ENCODE peak calls at places on chromosomes 7 and 10, in ten cellular contexts. J, C, O, X, F, B, G, I, Z and A are unnamed samples.

GRCh38 chr10:71713135-71714040 is 6.2 kb downstream of the C10orf105 start:
- DNase-seq in J (peak), C (no peak), O (peak), X (peak), F (no peak), B (peak), G (peak), I (peak), Z (peak), A (no peak)

GRCh38 chr10:12638103-12638502 is 288.8 kb downstream of the CAMK1D start:
- DNase-seq in J (no peak), C (peak), O (no peak), X (peak), F (peak), B (no peak), G (no peak), I (no peak), Z (no peak), A (peak)

GRCh38 chr10:97852277-97852676 is 2.6 kb downstream of the GOLGA7B start:
- DNase-seq in J (no peak), C (no peak), O (no peak), X (no peak), F (no peak), B (no peak), G (no peak), I (no peak), Z (no peak), A (no peak)

GRCh38 chr10:11913184-11913641 is 90.1 kb downstream of the PROSER2 start:
- DNase-seq in J (no peak), C (no peak), O (no peak), X (no peak), F (no peak), B (peak), G (no peak), I (no peak), Z (no peak), A (no peak)

GRCh38 chr10:4688620-4689019 is 137.4 kb upstream of the AKR1E2 start:
- DNase-seq in J (no peak), C (no peak), O (no peak), X (no peak), F (no peak), B (no peak), G (no peak), I (no peak), Z (no peak), A (no peak)

GRCh38 chr10:108545921-108546320 is 1377.4 kb downstream of the XPNPEP1 start:
- DNase-seq in J (no peak), C (no peak), O (no peak), X (no peak), F (no peak), B (no peak), G (no peak), I (no peak), Z (no peak), A (no peak)

GRCh38 chr10:5512881-5513698 is 11.7 kb upstream of the CALML3 start:
- DNase-seq in J (no peak), C (no peak), O (no peak), X (no peak), F (no peak), B (no peak), G (no peak), I (no peak), Z (peak), A (no peak)

GRCh38 chr10:33279791-33280190 is 54.7 kb downstream of the NRP1 start:
- DNase-seq in J (no peak), C (no peak), O (no peak), X (no peak), F (no peak), B (no peak), G (no peak), I (no peak), Z (no peak), A (no peak)

GRCh38 chr7:135782377-135782776 is 33.8 kb upstream of the FAM180A start:
- DNase-seq in J (no peak), C (no peak), O (no peak), X (no peak), F (no peak), B (no peak), G (no peak), I (no peak), Z (no peak), A (no peak)

GRCh38 chr7:122383934-122384333 is 79.4 kb upstream of the FEZF1 start:
- DNase-seq in J (no peak), C (no peak), O (no peak), X (no peak), F (no peak), B (no peak), G (no peak), I (no peak), Z (no peak), A (no peak)

GRCh38 chr7:114644455-114644854 is 229.8 kb downstream of the FOXP2 start:
- DNase-seq in J (no peak), C (no peak), O (no peak), X (no peak), F (no peak), B (no peak), G (no peak), I (no peak), Z (no peak), A (no peak)

GRCh38 chr10:126302831-126303230 is 85.4 kb downstream of the ADAM12 start:
- DNase-seq in J (no peak), C (no peak), O (no peak), X (no peak), F (peak), B (no peak), G (no peak), I (no peak), Z (no peak), A (no peak)

GRCh38 chr10:80382989-80383388 is 25.4 kb upstream of the PRXL2A start:
- DNase-seq in J (peak), C (peak), O (peak), X (peak), F (peak), B (no peak), G (no peak), I (no peak), Z (no peak), A (peak)

GRCh38 chr10:123606955-123607354 is 59.2 kb upstream of the GPR26 start:
- DNase-seq in J (no peak), C (no peak), O (no peak), X (no peak), F (no peak), B (no peak), G (no peak), I (no peak), Z (no peak), A (no peak)

GRCh38 chr10:89516149-89516832 is 19.1 kb downstream of the SLC16A12 start:
- DNase-seq in J (peak), C (no peak), O (peak), X (peak), F (peak), B (no peak), G (no peak), I (no peak), Z (peak), A (no peak)

GRCh38 chr7:104643587-104644217 is 315.3 kb downstream of the LHFPL3 start:
- DNase-seq in J (no peak), C (peak), O (no peak), X (no peak), F (peak), B (no peak), G (peak), I (no peak), Z (no peak), A (peak)

GRCh38 chr7:83532229-83532628 is 116.7 kb downstream of the SEMA3E start:
- DNase-seq in J (no peak), C (no peak), O (no peak), X (no peak), F (peak), B (no peak), G (no peak), I (no peak), Z (no peak), A (no peak)

GRCh38 chr10:131777162-131777561 is 123.6 kb upstream of the PPP2R2D start:
- DNase-seq in J (no peak), C (no peak), O (no peak), X (no peak), F (no peak), B (peak), G (no peak), I (no peak), Z (no peak), A (no peak)

GRCh38 chr7:150846291-150847115 is 5.8 kb upstream of the AOC1 start:
- DNase-seq in J (no peak), C (no peak), O (no peak), X (no peak), F (no peak), B (no peak), G (no peak), I (no peak), Z (peak), A (no peak)

GRCh38 chr7:21430575-21430954 is 2.7 kb downstream of the SP4 start:
- DNase-seq in J (no peak), C (no peak), O (no peak), X (no peak), F (no peak), B (no peak), G (no peak), I (no peak), Z (no peak), A (no peak)

GRCh38 chr7:41399171-41399570 is 303.7 kb downstream of the INHBA start:
- DNase-seq in J (no peak), C (no peak), O (no peak), X (no peak), F (no peak), B (no peak), G (no peak), I (no peak), Z (no peak), A (no peak)

GRCh38 chr7:41403291-41403690 is 299.6 kb downstream of the INHBA start:
- DNase-seq in J (no peak), C (no peak), O (no peak), X (no peak), F (no peak), B (no peak), G (no peak), I (no peak), Z (no peak), A (no peak)

GRCh38 chr7:41401833-41402232 is 301.1 kb downstream of the INHBA start:
- DNase-seq in J (no peak), C (no peak), O (no peak), X (no peak), F (no peak), B (no peak), G (no peak), I (no peak), Z (no peak), A (no peak)

GRCh38 chr7:41404375-41405074 is 298.4 kb downstream of the INHBA start:
- DNase-seq in J (no peak), C (no peak), O (no peak), X (no peak), F (no peak), B (no peak), G (no peak), I (no peak), Z (no peak), A (no peak)
- TF ChIP-seq EP300 in J (no peak), C (no peak), O (no peak), X (no peak), F (no peak), B (no peak), G (no peak), I (no peak), Z (no peak), A (no peak)

DNA sequence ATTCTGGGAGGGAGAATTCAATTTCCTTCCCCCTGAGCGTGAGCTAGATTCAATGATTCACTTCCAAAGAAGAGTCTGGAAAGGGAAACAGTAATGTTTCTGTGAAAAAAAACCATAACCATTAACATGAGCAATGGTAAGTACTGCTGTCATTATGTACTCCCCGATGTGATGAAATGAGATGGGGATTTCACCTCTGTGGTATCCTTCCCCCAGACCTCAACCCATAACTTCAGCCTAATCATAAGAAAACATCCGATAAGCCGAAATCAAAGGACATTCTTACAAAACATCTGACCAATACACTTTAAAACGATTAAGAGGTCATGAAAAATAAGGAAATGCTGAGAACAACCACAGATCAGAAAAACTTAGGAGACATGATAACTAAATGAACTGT is 27.2 kb downstream of the EZH2 start:
- DNase-seq in J (no peak), C (no peak), O (no peak), X (no peak), F (no peak), B (no peak), G (peak), I (no peak), Z (no peak), A (no peak)
- TF ChIP-seq EP300 in J (no peak), C (no peak), O (no peak), X (no peak), F (no peak), B (no peak), G (no peak), I (no peak), Z (no peak), A (no peak)

GRCh38 chr7:868189-868486 is 8.2 kb upstream of the GET4 start:
- DNase-seq in J (no peak), C (peak), O (no peak), X (no peak), F (no peak), B (no peak), G (no peak), I (no peak), Z (no peak), A (no peak)

GRCh38 chr7:869348-869747 is 7.0 kb upstream of the GET4 start:
- DNase-seq in J (no peak), C (no peak), O (no peak), X (no peak), F (no peak), B (no peak), G (no peak), I (no peak), Z (no peak), A (no peak)

GRCh38 chr7:865921-866320 is 10.4 kb upstream of the GET4 start:
- DNase-seq in J (no peak), C (no peak), O (no peak), X (no peak), F (no peak), B (no peak), G (no peak), I (no peak), Z (no peak), A (no peak)

GRCh38 chr7:867406-868188 is 8.8 kb upstream of the GET4 start:
- DNase-seq in J (peak), C (no peak), O (no peak), X (peak), F (peak), B (no peak), G (no peak), I (peak), Z (peak), A (no peak)

DNA sequence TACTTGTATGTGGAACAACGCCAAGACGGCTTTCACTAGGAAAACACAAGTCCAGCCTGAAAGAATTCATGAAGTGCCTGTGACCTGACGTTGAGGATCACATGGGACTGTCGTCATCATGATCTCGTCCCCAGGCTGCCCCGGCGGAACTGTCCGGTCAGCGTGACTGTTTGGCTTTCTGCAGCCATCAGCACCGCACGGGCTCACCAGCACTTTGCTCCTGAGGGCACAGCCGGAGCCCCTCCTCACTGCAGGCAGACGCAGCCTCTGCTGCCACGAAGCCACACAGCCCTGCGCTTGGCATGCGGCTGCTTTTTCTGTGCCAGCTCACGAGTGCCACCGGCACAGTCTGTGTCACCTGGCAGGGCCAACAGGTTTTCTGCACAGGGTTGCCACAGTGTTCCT is 9.4 kb upstream of the GET4 start:
- DNase-seq in J (peak), C (no peak), O (peak), X (peak), F (no peak), B (no peak), G (no peak), I (peak), Z (peak), A (no peak)
- TF ChIP-seq EP300 in J (peak), C (no peak), O (peak), X (no peak), F (no peak), B (peak), G (no peak), I (peak), Z (peak), A (no peak)

DNA sequence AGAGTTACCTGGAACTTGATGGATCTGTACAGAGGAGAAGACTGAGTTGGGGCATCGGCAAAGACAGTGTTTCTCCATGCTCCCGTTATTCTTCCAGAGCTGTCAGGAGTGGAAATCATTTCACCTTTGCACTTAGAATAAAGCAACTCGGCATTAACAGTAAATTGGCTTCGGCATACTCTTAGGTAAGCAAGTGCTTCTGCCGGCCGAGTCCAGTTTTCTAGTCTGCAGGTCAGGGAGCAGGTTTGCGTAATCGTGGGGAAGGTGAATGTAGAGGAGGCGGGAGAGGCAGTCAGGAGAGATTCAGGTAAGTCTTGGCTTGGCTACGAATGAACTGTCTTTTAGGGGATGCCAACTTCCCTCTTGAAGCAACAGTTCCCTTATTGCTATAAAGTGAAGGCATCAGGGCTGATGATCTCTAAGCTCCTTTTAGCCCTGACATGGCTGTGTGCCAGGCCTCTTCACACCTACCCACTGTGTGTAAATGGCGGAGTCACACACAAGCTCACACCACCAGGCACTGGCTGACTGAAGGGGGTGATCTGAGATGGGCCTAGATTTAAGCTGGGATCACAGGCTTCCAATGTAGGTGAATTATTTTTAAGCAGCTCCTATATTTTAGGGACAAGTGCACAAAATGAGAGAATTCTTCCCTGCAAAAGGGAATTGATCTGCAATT is 127.1 kb downstream of the GATA3 start:
- DNase-seq in J (no peak), C (no peak), O (no peak), X (no peak), F (no peak), B (no peak), G (no peak), I (no peak), Z (no peak), A (peak)
- TF ChIP-seq EP300 in J (no peak), C (no peak), O (no peak), X (no peak), F (no peak), B (no peak), G (no peak), I (no peak), Z (no peak), A (no peak)

DNA sequence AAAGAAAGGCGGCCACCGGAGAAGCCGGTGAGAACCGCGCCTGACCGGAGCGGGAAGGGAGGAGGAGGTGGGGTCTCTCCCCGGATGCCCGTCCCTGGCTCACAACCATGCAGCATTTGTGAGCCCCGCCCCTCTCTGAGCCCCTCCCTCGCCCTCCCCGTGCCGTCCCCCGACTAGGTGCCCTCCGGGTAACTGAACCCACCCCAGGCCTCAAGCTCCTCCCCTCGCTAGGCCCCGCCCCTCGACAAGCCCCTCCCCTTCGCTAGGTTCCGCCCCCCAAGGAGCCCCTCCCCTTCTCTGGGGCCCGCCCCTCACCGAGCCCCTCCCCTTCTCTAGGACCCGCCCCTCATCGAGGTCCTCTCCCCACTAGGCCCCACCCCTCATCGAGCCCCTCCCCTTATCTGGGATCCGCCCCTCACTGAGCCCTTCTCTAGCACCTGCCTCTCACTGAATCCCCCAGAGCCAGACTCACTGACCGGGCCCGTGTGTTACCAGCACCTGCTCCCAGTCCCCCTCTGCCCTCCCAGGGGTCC is 42.2 kb upstream of the HSPB1 start:
- DNase-seq in J (peak), C (peak), O (no peak), X (no peak), F (peak), B (no peak), G (peak), I (no peak), Z (no peak), A (peak)
- TF ChIP-seq EP300 in J (no peak), C (no peak), O (no peak), X (no peak), F (no peak), B (no peak), G (no peak), I (no peak), Z (no peak), A (no peak)

GRCh38 chr7:144404911-144405310 is 1.4 kb upstream of the NOBOX start:
- DNase-seq in J (no peak), C (no peak), O (no peak), X (no peak), F (no peak), B (no peak), G (no peak), I (no peak), Z (no peak), A (no peak)

GRCh38 chr7:144403649-144404061 is at the start of gene NOBOX:
- DNase-seq in J (no peak), C (no peak), O (no peak), X (no peak), F (no peak), B (no peak), G (no peak), I (no peak), Z (no peak), A (no peak)

GRCh38 chr7:144410441-144410840 is 6.9 kb upstream of the NOBOX start:
- DNase-seq in J (no peak), C (no peak), O (no peak), X (no peak), F (no peak), B (no peak), G (no peak), I (no peak), Z (no peak), A (no peak)

GRCh38 chr7:144408116-144408515 is 4.6 kb upstream of the NOBOX start:
- DNase-seq in J (no peak), C (no peak), O (no peak), X (no peak), F (no peak), B (no peak), G (no peak), I (no peak), Z (no peak), A (no peak)

DNA sequence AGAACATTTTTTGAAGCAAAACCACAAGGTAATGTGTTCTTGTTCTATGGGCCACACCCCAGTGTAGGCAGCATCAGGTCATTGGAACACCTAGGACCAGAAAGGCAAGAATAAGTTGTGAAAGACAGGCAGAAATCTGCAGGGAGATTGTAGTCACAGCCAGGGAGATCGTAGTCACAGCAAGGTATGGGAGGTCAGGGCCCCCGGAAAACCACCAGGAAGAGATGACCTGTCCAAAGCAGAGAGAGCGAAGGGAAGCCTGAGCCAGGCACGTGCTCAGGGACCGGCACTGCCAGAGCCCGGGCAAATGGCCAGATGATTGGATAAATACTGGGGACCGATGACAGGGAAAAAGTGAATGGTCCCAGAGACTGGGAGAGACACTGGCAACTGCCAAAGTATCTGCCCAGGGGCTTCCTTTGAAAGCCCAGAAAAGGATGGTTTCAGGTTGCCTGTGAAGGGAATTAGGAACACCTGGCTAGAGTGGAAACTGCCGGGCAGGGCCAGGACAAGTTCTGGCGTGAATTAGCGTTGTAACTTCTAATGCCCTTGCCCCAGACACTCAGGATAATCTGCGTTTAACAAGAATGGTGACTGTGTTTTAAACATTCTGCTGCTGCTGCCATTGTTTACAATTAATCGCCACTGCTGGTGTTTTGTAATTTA is 3.9 kb upstream of the NOBOX start:
- DNase-seq in J (no peak), C (no peak), O (no peak), X (no peak), F (no peak), B (no peak), G (no peak), I (peak), Z (no peak), A (no peak)
- TF ChIP-seq EP300 in J (no peak), C (no peak), O (no peak), X (no peak), F (no peak), B (no peak), G (no peak), I (no peak), Z (no peak), A (no peak)